ENCODE peak calls at places on chromosome 9, in seven cellular contexts. One of them, this sample, is unnamed.

GRCh38 chr9:34035656-34036055 is 13.0 kb downstream of the UBAP2 start:
- DNase-seq in brain pericyte: no peak
- DNase-seq in uterus: no peak
- DNase-seq in mucosa of descending colon: no peak
- DNase-seq in T-helper 17 cell: no peak
- DNase-seq in Calu3: no peak
- DNase-seq in activated CD4-positive, alpha-beta T cell treated with anti-CD3 and anti-CD28 coated beads, Interleukin-2, amount 50 U/mL, for 4 hours: no peak
- DNase-seq in this sample: no peak

GRCh38 chr9:13896922-13897835 is 416.8 kb downstream of the NFIB start:
- DNase-seq in activated CD4-positive, alpha-beta T cell treated with anti-CD3 and anti-CD28 coated beads, Interleukin-2, amount 50 U/mL, for 4 hours: no peak
- DNase-seq in Calu3: no peak
- DNase-seq in uterus: no peak
- DNase-seq in brain pericyte: no peak
- DNase-seq in T-helper 17 cell: no peak
- DNase-seq in mucosa of descending colon: no peak
- DNase-seq in this sample: no peak

GRCh38 chr9:2181794-2182193 is 166.6 kb downstream of the SMARCA2 start:
- DNase-seq in uterus: no peak
- DNase-seq in brain pericyte: no peak
- DNase-seq in mucosa of descending colon: peak
- DNase-seq in activated CD4-positive, alpha-beta T cell treated with anti-CD3 and anti-CD28 coated beads, Interleukin-2, amount 50 U/mL, for 4 hours: no peak
- DNase-seq in Calu3: peak
- DNase-seq in T-helper 17 cell: no peak
- DNase-seq in this sample: no peak

GRCh38 chr9:126869368-126869767 is 8.9 kb downstream of the ZBTB34 start:
- DNase-seq in activated CD4-positive, alpha-beta T cell treated with anti-CD3 and anti-CD28 coated beads, Interleukin-2, amount 50 U/mL, for 4 hours: no peak
- DNase-seq in uterus: no peak
- DNase-seq in brain pericyte: no peak
- DNase-seq in mucosa of descending colon: no peak
- DNase-seq in Calu3: no peak
- DNase-seq in T-helper 17 cell: no peak
- DNase-seq in this sample: no peak

GRCh38 chr9:28648723-28649122 is 1075.4 kb upstream of the C9orf72 start:
- DNase-seq in uterus: no peak
- DNase-seq in activated CD4-positive, alpha-beta T cell treated with anti-CD3 and anti-CD28 coated beads, Interleukin-2, amount 50 U/mL, for 4 hours: no peak
- DNase-seq in T-helper 17 cell: no peak
- DNase-seq in brain pericyte: no peak
- DNase-seq in Calu3: no peak
- DNase-seq in mucosa of descending colon: no peak
- DNase-seq in this sample: no peak

GRCh38 chr9:12794024-12794799 is 19.4 kb downstream of the LURAP1L start:
- DNase-seq in mucosa of descending colon: no peak
- DNase-seq in activated CD4-positive, alpha-beta T cell treated with anti-CD3 and anti-CD28 coated beads, Interleukin-2, amount 50 U/mL, for 4 hours: no peak
- DNase-seq in uterus: no peak
- DNase-seq in brain pericyte: no peak
- DNase-seq in T-helper 17 cell: no peak
- DNase-seq in Calu3: no peak
- DNase-seq in this sample: no peak

GRCh38 chr9:86093788-86094555 is 5.4 kb downstream of the GOLM1 start:
- DNase-seq in T-helper 17 cell: no peak
- DNase-seq in uterus: no peak
- DNase-seq in mucosa of descending colon: peak
- DNase-seq in activated CD4-positive, alpha-beta T cell treated with anti-CD3 and anti-CD28 coated beads, Interleukin-2, amount 50 U/mL, for 4 hours: no peak
- DNase-seq in brain pericyte: no peak
- DNase-seq in Calu3: peak
- DNase-seq in this sample: no peak

GRCh38 chr9:32906213-32906612 is 95.2 kb downstream of the APTX start:
- DNase-seq in brain pericyte: no peak
- DNase-seq in T-helper 17 cell: no peak
- DNase-seq in activated CD4-positive, alpha-beta T cell treated with anti-CD3 and anti-CD28 coated beads, Interleukin-2, amount 50 U/mL, for 4 hours: no peak
- DNase-seq in mucosa of descending colon: peak
- DNase-seq in Calu3: no peak
- DNase-seq in uterus: no peak
- DNase-seq in this sample: no peak

GRCh38 chr9:119167876-119168275 is 201.4 kb downstream of the BRINP1 start:
- DNase-seq in brain pericyte: no peak
- DNase-seq in uterus: no peak
- DNase-seq in T-helper 17 cell: no peak
- DNase-seq in activated CD4-positive, alpha-beta T cell treated with anti-CD3 and anti-CD28 coated beads, Interleukin-2, amount 50 U/mL, for 4 hours: no peak
- DNase-seq in Calu3: no peak
- DNase-seq in mucosa of descending colon: no peak
- DNase-seq in this sample: no peak

GRCh38 chr9:114507726-114508125 is 2.5 kb upstream of the WHRN start:
- DNase-seq in mucosa of descending colon: peak
- DNase-seq in activated CD4-positive, alpha-beta T cell treated with anti-CD3 and anti-CD28 coated beads, Interleukin-2, amount 50 U/mL, for 4 hours: no peak
- DNase-seq in uterus: no peak
- DNase-seq in brain pericyte: no peak
- DNase-seq in T-helper 17 cell: no peak
- DNase-seq in Calu3: peak
- DNase-seq in this sample: no peak